ENCODE peak calls at places on chromosomes 12 and 14, in four cellular contexts. N, E, P and Q are unnamed samples. For H3K4me1, the result is how much of the 10 kb centered on the place peaks cover.

GRCh38 chr12:46572644-46573630 is 200.4 kb upstream of the SLC38A2 start:
- DNase-seq in N (no peak), E (no peak), P (no peak), Q (no peak)

GRCh38 chr14:53011053-53011462 is 60.2 kb upstream of the FERMT2 start:
- DNase-seq in N (peak), P (peak), E (peak), Q (peak)

GRCh38 chr14:73239463-73240241 is 2.3 kb downstream of the PAPLN start:
- DNase-seq in P (no peak), E (no peak), N (peak), Q (peak)

GRCh38 chr14:77980475-77981321 is 180.8 kb downstream of the ADCK1 start:
- DNase-seq in E (peak), N (peak), P (no peak), Q (no peak)

GRCh38 chr14:23093993-23094665 is 807 bp downstream of the ACIN1 start:
- DNase-seq in E (no peak), P (peak), N (no peak), Q (no peak)

GRCh38 chr14:39266589-39266870 is 32.8 kb downstream of the MIA2 start:
- DNase-seq in E (peak), P (no peak), N (peak), Q (peak)

GRCh38 chr14:81400202-81400678 is at the start of gene STON2:
- DNase-seq in P (peak), E (no peak), N (no peak), Q (no peak)

GRCh38 chr12:111434680-111435338 is 29.1 kb downstream of the SH2B3 start:
- DNase-seq in E (no peak), N (peak), P (no peak), Q (peak)

GRCh38 chr12:57190037-57190436 is 26.6 kb upstream of the NXPH4 start:
- DNase-seq in N (no peak), E (no peak), P (no peak), Q (no peak)

GRCh38 chr12:49233842-49234526 is 30.9 kb upstream of the TUBA1C start:
- DNase-seq in N (peak), P (no peak), E (peak), Q (no peak)
- TF ChIP-seq POLR2A in N (no peak), P (no peak), E (no peak), Q (no peak)

GRCh38 chr14:86796221-86797074 is 1196.5 kb downstream of the GALC start:
- DNase-seq in E (no peak), N (no peak), P (no peak), Q (no peak)

GRCh38 chr14:86794689-86795088 is 1198.3 kb downstream of the GALC start:
- DNase-seq in N (no peak), P (no peak), E (no peak), Q (no peak)

GRCh38 chr14:86787782-86788181 is 1205.2 kb downstream of the GALC start:
- DNase-seq in P (no peak), N (no peak), E (no peak), Q (no peak)

GRCh38 chr14:86788229-86788628 is 1204.8 kb downstream of the GALC start:
- DNase-seq in N (no peak), P (no peak), E (no peak), Q (no peak)

DNA sequence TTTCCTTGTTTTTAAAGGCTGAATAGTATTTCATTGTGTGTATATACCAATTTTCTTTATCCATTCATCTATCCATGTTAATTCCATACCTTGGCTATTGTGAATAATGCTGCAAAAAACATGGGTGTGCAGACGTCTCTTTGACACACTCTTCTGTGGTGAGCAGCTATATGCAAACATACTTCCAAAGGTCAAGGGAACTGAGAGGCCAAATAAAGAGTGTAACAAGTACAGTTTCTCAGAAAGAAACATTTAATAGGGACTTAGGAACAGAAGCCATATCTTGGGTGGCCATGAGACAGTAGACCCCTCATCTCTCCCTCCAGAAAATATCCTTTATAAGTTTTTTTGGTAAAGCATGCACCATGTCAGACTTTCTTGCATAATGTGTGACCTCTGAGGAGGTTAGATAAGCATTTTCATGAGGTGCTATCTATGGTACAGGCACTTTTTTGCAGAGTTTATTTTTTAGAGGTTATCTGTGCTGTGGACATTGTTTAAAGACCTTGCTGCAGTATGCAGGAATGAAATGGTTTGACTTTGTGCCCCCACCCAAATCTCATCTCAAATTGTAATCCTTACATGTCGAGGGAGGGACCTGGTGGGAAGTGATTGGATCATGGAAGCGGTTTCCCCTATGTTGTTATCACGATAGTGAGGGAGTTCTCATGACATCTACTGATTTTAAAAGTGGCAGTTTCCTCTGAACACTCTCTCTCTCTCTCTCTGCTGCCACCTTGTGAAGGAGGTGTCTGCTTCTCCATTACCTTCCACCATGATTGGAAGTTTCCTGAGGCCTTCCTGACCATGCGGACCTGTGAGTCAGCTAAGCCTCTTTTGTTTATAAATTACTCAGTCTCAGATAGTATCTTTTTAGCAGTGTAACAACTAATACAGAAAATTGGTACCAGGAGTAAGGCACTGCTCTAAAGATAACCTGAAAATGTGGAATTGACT is 1202.3 kb downstream of the GALC start:
- DNase-seq in P (no peak), N (no peak), E (no peak), Q (no peak)
- TF ChIP-seq EP300 in P (no peak), N (no peak), E (no peak), Q (no peak)

DNA sequence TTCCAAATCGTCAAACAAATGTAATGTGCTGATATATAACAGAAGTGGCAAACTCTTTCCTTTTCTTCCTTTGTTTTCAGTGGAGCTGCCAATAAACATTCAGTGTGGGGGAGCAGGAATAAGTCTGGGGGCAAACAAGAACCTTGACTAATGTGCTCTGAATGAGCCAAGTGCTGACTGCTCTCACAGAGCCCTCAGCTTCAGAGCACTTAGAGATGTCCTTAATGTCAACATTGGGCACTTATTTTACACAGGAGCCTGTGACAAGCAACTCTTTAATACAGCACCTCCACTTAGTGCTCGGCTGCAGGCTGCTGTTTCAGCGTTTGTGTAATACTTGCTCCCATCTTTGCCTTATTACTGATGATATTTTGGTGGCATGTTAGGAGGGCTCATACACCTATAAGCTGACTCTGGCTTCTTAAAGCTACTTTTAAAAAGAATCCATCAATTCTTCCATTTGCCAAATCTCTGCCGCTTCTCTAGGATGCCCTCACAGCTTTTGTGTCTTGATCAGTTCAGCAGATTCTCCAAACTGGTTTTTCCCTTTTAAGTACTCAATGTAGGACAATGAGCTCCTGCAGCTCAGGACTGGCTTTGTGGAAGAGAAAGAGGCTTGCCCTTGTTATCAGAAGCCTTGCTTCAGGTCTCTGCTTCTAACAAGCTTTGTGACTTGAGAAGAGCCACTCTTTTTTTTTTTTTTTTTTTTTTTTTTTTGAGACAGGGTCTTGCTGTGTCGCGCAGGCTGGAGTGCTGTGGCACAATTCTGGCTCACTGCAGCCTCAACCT is 206.6 kb downstream of the MON2 start:
- DNase-seq in P (no peak), E (no peak), N (no peak), Q (no peak)
- H3K4me1 ChIP-seq in P (under half), E (under half), N (under half), Q (under half)

GRCh38 chr12:2812290-2813213 is at the start of gene ITFG2:
- DNase-seq in N (peak), E (peak), P (peak), Q (peak)
- TF ChIP-seq POLR2A in N (peak), E (peak), P (peak), Q (no peak)

DNA sequence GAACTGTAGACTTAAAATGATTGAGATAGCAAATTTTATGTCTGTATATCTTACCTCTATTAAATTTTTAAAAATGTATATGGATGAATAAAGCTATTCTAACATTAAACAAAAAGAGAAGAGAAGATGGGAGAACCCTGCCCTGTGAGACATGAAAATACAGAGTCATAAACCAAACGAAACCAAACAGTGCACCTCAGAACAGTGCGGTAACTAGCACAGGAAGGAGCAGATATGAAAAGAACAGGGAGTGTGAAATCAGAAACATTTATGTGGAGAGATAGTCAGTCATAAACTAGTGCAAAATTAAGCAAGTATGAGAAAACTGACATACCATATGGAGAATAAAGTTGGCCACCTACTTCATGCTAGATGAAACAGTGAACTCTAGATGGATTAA is 135.1 kb downstream of the ERC1 start:
- DNase-seq in E (no peak), P (no peak), N (no peak), Q (no peak)
- TF ChIP-seq EP300 in E (no peak), P (no peak), N (no peak), Q (no peak)

GRCh38 chr12:6942331-6942665 is 1.3 kb upstream of the RNU7-1 start:
- DNase-seq in E (no peak), P (no peak), N (peak), Q (no peak)
- H3K4me1 ChIP-seq in E (half or more), P (under half), N (under half), Q (under half)